ENCODE peak calls at places on chromosomes 12 and 14, in eight cellular contexts. X, V, M, T, N, L, Y and B are unnamed samples.

GRCh38 chr12:74889563-74890236 is 319.9 kb downstream of the KCNC2 start:
- DNase-seq in X (no peak), V (no peak), M (no peak), T (no peak), N (no peak), L (peak), Y (no peak), B (no peak)

GRCh38 chr14:50067723-50068495 is 48.5 kb downstream of the VCPKMT start:
- DNase-seq in X (no peak), V (no peak), M (no peak), T (no peak), N (no peak), L (peak), Y (no peak), B (peak)

GRCh38 chr14:91396959-91397815 is 20.4 kb downstream of the CCDC88C start:
- DNase-seq in X (peak), V (peak), M (peak), T (no peak), N (no peak), L (peak), Y (no peak), B (no peak)

GRCh38 chr14:58055497-58055896 is 96.5 kb downstream of the ARMH4 start:
- DNase-seq in X (no peak), V (no peak), M (no peak), T (no peak), N (no peak), L (no peak), Y (no peak), B (no peak)

GRCh38 chr14:87160964-87161363 is 832.0 kb downstream of the GALC start:
- DNase-seq in X (peak), V (no peak), M (no peak), T (no peak), N (no peak), L (no peak), Y (no peak), B (no peak)

GRCh38 chr14:68786491-68787234 is 6.2 kb downstream of the ZFP36L1 start:
- DNase-seq in X (no peak), V (no peak), M (no peak), T (no peak), N (peak), L (no peak), Y (no peak), B (no peak)

GRCh38 chr12:34394211-34395055 is 372.1 kb downstream of the ALG10 start:
- DNase-seq in X (no peak), V (no peak), M (peak), T (no peak), N (no peak), L (no peak), Y (no peak), B (no peak)

GRCh38 chr12:45660330-45660729 is 69.2 kb upstream of the ARID2 start:
- DNase-seq in X (no peak), V (no peak), M (no peak), T (no peak), N (no peak), L (peak), Y (no peak), B (peak)

GRCh38 chr14:64723691-64724577 is 19.7 kb downstream of the PLEKHG3 start:
- DNase-seq in X (peak), V (no peak), M (no peak), T (peak), N (no peak), L (no peak), Y (no peak), B (no peak)

GRCh38 chr14:89486961-89487360 is 69.9 kb upstream of the FOXN3 start:
- DNase-seq in X (no peak), V (no peak), M (no peak), T (no peak), N (no peak), L (no peak), Y (no peak), B (peak)

GRCh38 chr14:59511916-59512530 is 27.7 kb downstream of the JKAMP start:
- DNase-seq in X (peak), V (no peak), M (no peak), T (peak), N (peak), L (peak), Y (no peak), B (no peak)

GRCh38 chr12:29609431-29610215 is 112.1 kb upstream of the OVCH1 start:
- DNase-seq in X (no peak), V (no peak), M (no peak), T (no peak), N (no peak), L (no peak), Y (no peak), B (no peak)

GRCh38 chr14:55416866-55417265 is 5.2 kb upstream of the ATG14 start:
- DNase-seq in X (peak), V (no peak), M (no peak), T (no peak), N (no peak), L (peak), Y (no peak), B (no peak)

GRCh38 chr14:95117937-95118726 is 39.2 kb downstream of the DICER1 start:
- DNase-seq in X (no peak), V (no peak), M (no peak), T (no peak), N (no peak), L (no peak), Y (no peak), B (no peak)

GRCh38 chr12:95882080-95882479 is 23.3 kb downstream of the SNRPF start:
- DNase-seq in X (no peak), V (no peak), M (no peak), T (no peak), N (no peak), L (no peak), Y (no peak), B (no peak)

GRCh38 chr12:62006076-62006732 is 254.0 kb upstream of the USP15 start:
- DNase-seq in X (peak), V (peak), M (no peak), T (peak), N (peak), L (peak), Y (no peak), B (peak)

GRCh38 chr12:96365604-96366230 is 34.5 kb downstream of the CDK17 start:
- DNase-seq in X (no peak), V (no peak), M (no peak), T (no peak), N (no peak), L (no peak), Y (no peak), B (no peak)

GRCh38 chr14:75294649-75295033 is 16.0 kb downstream of the FOS start:
- DNase-seq in X (peak), V (no peak), M (no peak), T (no peak), N (no peak), L (no peak), Y (no peak), B (no peak)

GRCh38 chr12:4275869-4276253 is 2.3 kb downstream of the CCND2 start:
- DNase-seq in X (no peak), V (no peak), M (no peak), T (no peak), N (no peak), L (no peak), Y (no peak), B (no peak)

GRCh38 chr12:108714866-108715265 is 16.5 kb downstream of the CORO1C start:
- DNase-seq in X (no peak), V (no peak), M (no peak), T (no peak), N (no peak), L (no peak), Y (no peak), B (no peak)

GRCh38 chr14:48490756-48491155 is 815.4 kb upstream of the MDGA2 start:
- DNase-seq in X (no peak), V (no peak), M (no peak), T (no peak), N (no peak), L (no peak), Y (no peak), B (no peak)

GRCh38 chr12:14247166-14247565 is 118.3 kb upstream of the ATF7IP start:
- DNase-seq in X (no peak), V (no peak), M (no peak), T (no peak), N (no peak), L (no peak), Y (no peak), B (no peak)

GRCh38 chr14:104262515-104263514 is 124.4 kb downstream of the KIF26A start:
- DNase-seq in X (no peak), V (no peak), M (no peak), T (no peak), N (peak), L (no peak), Y (no peak), B (no peak)

GRCh38 chr14:105150368-105151111 is 18.0 kb downstream of the JAG2 start:
- DNase-seq in X (no peak), V (no peak), M (no peak), T (no peak), N (no peak), L (no peak), Y (no peak), B (no peak)

GRCh38 chr14:54348001-54348611 is 48.7 kb upstream of the CDKN3 start:
- DNase-seq in X (peak), V (no peak), M (no peak), T (peak), N (peak), L (peak), Y (no peak), B (peak)

GRCh38 chr12:21324551-21324950 is 10.2 kb downstream of the SLCO1A2 start:
- DNase-seq in X (no peak), V (no peak), M (no peak), T (peak), N (no peak), L (no peak), Y (no peak), B (no peak)

GRCh38 chr12:92208613-92209121 is 63.0 kb upstream of the BTG1 start:
- DNase-seq in X (peak), V (peak), M (no peak), T (peak), N (peak), L (no peak), Y (no peak), B (peak)

GRCh38 chr12:53213348-53213747 is 6.3 kb upstream of the ITGB7 start:
- DNase-seq in X (peak), V (peak), M (peak), T (peak), N (peak), L (peak), Y (peak), B (peak)

GRCh38 chr14:99321955-99322730 is 50.1 kb upstream of the BCL11B start:
- DNase-seq in X (no peak), V (no peak), M (no peak), T (no peak), N (peak), L (no peak), Y (no peak), B (no peak)

GRCh38 chr14:25050494-25051170 is 685 bp upstream of the STXBP6 start:
- DNase-seq in X (no peak), V (no peak), M (no peak), T (peak), N (no peak), L (peak), Y (no peak), B (peak)

GRCh38 chr14:60736494-60736893 is 1.9 kb downstream of the MNAT1 start:
- DNase-seq in X (no peak), V (no peak), M (no peak), T (no peak), N (no peak), L (no peak), Y (no peak), B (peak)

GRCh38 chr14:91009501-91010152 is 50.8 kb downstream of the RPS6KA5 start:
- DNase-seq in X (no peak), V (peak), M (no peak), T (no peak), N (no peak), L (no peak), Y (no peak), B (no peak)

GRCh38 chr14:74442757-74443156 is 16.7 kb upstream of the SYNDIG1L start:
- DNase-seq in X (no peak), V (no peak), M (no peak), T (no peak), N (no peak), L (no peak), Y (no peak), B (no peak)

GRCh38 chr14:30385925-30386324 is 173.0 kb upstream of the G2E3 start:
- DNase-seq in X (no peak), V (no peak), M (no peak), T (peak), N (no peak), L (no peak), Y (no peak), B (no peak)